ENCODE peak calls at places on chromosomes 4 and X, in eight cellular contexts. M is GM12864; C is kidney; A is heart right ventricle; K is non-pigmented ciliary epithelial cell; F is H7; U is stomach; Q is stimulated activated CD4-positive, alpha-beta T cell treated with anti-CD3 and anti-CD28 coated beads, Interleukin-15, amount 100 ng/mL, for 1 hour. L is an unnamed sample.
A peak's percentile ranks its signal among the peaks of the same experiment; 100 is the strongest.

GRCh38 chr4:64781737-64782326 is 372.6 kb upstream of the TECRL start:
- DNase-seq in C (no peak), K (no peak), A (no peak), U (no peak), M (no peak), F (peak; percentile 1), Q (no peak), L (no peak)

GRCh38 chr4:3679071-3679825 is 86.9 kb upstream of the ADRA2C start:
- DNase-seq in M (no peak), C (peak; percentile 59), Q (no peak), K (no peak), F (no peak), A (no peak), U (no peak), L (peak; percentile 66)

GRCh38 chrX:40496728-40497127 is 84.0 kb upstream of the ATP6AP2 start:
- DNase-seq in K (no peak), F (peak; percentile 72), A (no peak), U (no peak), M (no peak), Q (no peak), C (no peak), L (no peak)

GRCh38 chrX:110194977-110195376 is 122.9 kb downstream of the AMMECR1 start:
- DNase-seq in Q (no peak), M (no peak), U (no peak), F (no peak), K (no peak), A (no peak), C (no peak), L (no peak)

GRCh38 chrX:24468245-24468644 is 3.2 kb downstream of the PDK3 start:
- DNase-seq in U (no peak), K (no peak), F (no peak), C (no peak), A (no peak), Q (no peak), M (no peak), L (no peak)

GRCh38 chr4:88623097-88623496 is 30.8 kb downstream of the HERC3 start:
- DNase-seq in A (no peak), F (no peak), Q (no peak), K (peak; percentile 62), U (no peak), C (no peak), M (no peak), L (no peak)

GRCh38 chrX:926991-927390 is 285.5 kb downstream of the CRLF2 start:
- DNase-seq in A (no peak), M (no peak), U (no peak), K (no peak), F (no peak), C (no peak), Q (no peak), L (peak; percentile 33)

GRCh38 chrX:41779058-41779564 is 55.1 kb downstream of the GPR82 start:
- DNase-seq in A (no peak), U (no peak), C (no peak), M (no peak), Q (no peak), F (no peak), K (peak; percentile 27), L (no peak)

GRCh38 chr4:13881880-13882279 is 254.4 kb upstream of the BOD1L1 start:
- DNase-seq in Q (no peak), M (no peak), C (no peak), F (no peak), K (no peak), A (no peak), U (no peak), L (no peak)

GRCh38 chr4:158805628-158806471 is 37.0 kb downstream of the FNIP2 start:
- DNase-seq in C (no peak), K (no peak), F (no peak), Q (no peak), M (no peak), A (no peak), U (peak; percentile 38), L (no peak)

GRCh38 chr4:113116414-113117345 is 67.2 kb downstream of the ANK2 start:
- DNase-seq in C (peak; percentile 44), F (no peak), M (no peak), U (no peak), A (no peak), K (no peak), Q (no peak), L (no peak)

GRCh38 chr4:86664959-86665358 is 70.8 kb downstream of the PTPN13 start:
- DNase-seq in F (no peak), C (no peak), U (no peak), Q (no peak), K (peak; percentile 68), A (no peak), M (no peak), L (no peak)

GRCh38 chr4:37976513-37976912 is 16.3 kb downstream of the PTTG2 start:
- DNase-seq in K (no peak), C (no peak), A (no peak), U (no peak), Q (no peak), M (no peak), F (no peak), L (no peak)

GRCh38 chrX:49988128-49988527 is 65.7 kb downstream of the CLCN5 start:
- DNase-seq in M (no peak), F (no peak), C (no peak), K (no peak), A (no peak), U (no peak), Q (no peak), L (no peak)

GRCh38 chrX:135099493-135099783 is 20.9 kb downstream of the ETDB start:
- DNase-seq in A (no peak), M (no peak), K (no peak), C (no peak), Q (no peak), F (no peak), U (no peak), L (no peak)

GRCh38 chrX:39896951-39897740 is 200.6 kb downstream of the BCOR start:
- DNase-seq in U (no peak), K (peak; percentile 31), M (no peak), C (no peak), A (peak; percentile 33), F (peak; percentile 88), Q (no peak), L (no peak)

GRCh38 chr4:26660261-26660660 is 76.4 kb downstream of the TBC1D19 start:
- DNase-seq in K (no peak), F (no peak), Q (no peak), U (no peak), C (no peak), M (no peak), A (no peak), L (no peak)

GRCh38 chr4:79081973-79082372 is 142.7 kb upstream of the PAQR3 start:
- DNase-seq in M (no peak), Q (no peak), A (no peak), C (no peak), K (no peak), F (no peak), U (no peak), L (no peak)

GRCh38 chr4:151481813-151482212 is 72.8 kb downstream of the FHIP1A start:
- DNase-seq in C (no peak), A (no peak), K (no peak), F (no peak), U (no peak), Q (no peak), M (no peak), L (no peak)

GRCh38 chr4:65242156-65242846 is 428.0 kb downstream of the EPHA5 start:
- DNase-seq in Q (no peak), K (no peak), U (no peak), A (no peak), C (peak; percentile 50), M (no peak), F (no peak), L (no peak)

GRCh38 chr4:169663894-169664293 is 43.5 kb downstream of the CLCN3 start:
- DNase-seq in C (no peak), A (no peak), F (no peak), M (no peak), K (peak; percentile 31), Q (no peak), U (no peak), L (no peak)

GRCh38 chr4:133621628-133622027 is 472.5 kb downstream of the PCDH10 start:
- DNase-seq in F (no peak), K (no peak), Q (no peak), M (no peak), U (no peak), C (no peak), A (no peak), L (no peak)

GRCh38 chrX:120309873-120310730 is 1.2 kb downstream of the TMEM255A start:
- DNase-seq in Q (no peak), F (no peak), M (no peak), U (no peak), A (no peak), K (no peak), C (no peak), L (no peak)

GRCh38 chrX:51899741-51900140 is 6.3 kb downstream of the MAGED1 start:
- DNase-seq in M (no peak), Q (no peak), F (no peak), U (no peak), K (no peak), C (no peak), A (no peak), L (no peak)

GRCh38 chr4:152045781-152046571 is 285.2 kb upstream of the GATB start:
- DNase-seq in U (peak; percentile 50), F (peak; percentile 92), C (peak; percentile 78), Q (no peak), K (no peak), M (no peak), A (peak; percentile 48), L (no peak)

GRCh38 chrX:41556958-41557357 is 109.8 kb downstream of the NYX start:
- DNase-seq in M (no peak), A (no peak), F (no peak), Q (no peak), C (no peak), U (no peak), K (no peak), L (no peak)

GRCh38 chr4:78682090-78682489 is 94.1 kb upstream of the BMP2K start:
- DNase-seq in A (no peak), K (no peak), U (no peak), Q (no peak), M (no peak), F (no peak), C (no peak), L (no peak)